ENCODE peak calls at places on chromosome 18, in five cellular contexts. R is PC-3; G is fibroblast of lung; H is small intestine; A is effector memory CD4-positive, alpha-beta T cell. X is an unnamed sample.

GRCh38 chr18:63259581-63259830 is 60.1 kb downstream of the BCL2 start:
- DNase-seq in R (no peak), G (no peak), H (peak), A (no peak), X (no peak)

GRCh38 chr18:7568426-7568825 is 1.3 kb downstream of the PTPRM start:
- DNase-seq in R (peak), G (peak), H (no peak), A (no peak), X (peak)

GRCh38 chr18:76493213-76494107 is 1.6 kb downstream of the ZNF516 start:
- DNase-seq in R (no peak), G (no peak), H (peak), A (no peak), X (peak)

GRCh38 chr18:46070683-46071614 is 1.1 kb downstream of the PSTPIP2 start:
- DNase-seq in R (no peak), G (no peak), H (no peak), A (no peak), X (no peak)

GRCh38 chr18:46264255-46264654 is 160.1 kb downstream of the HAUS1 start:
- DNase-seq in R (no peak), G (no peak), H (no peak), A (no peak), X (no peak)

GRCh38 chr18:24659837-24660720 is 199.6 kb downstream of the HRH4 start:
- DNase-seq in R (no peak), G (peak), H (peak), A (peak), X (no peak)

GRCh38 chr18:22902093-22902492 is 31.0 kb upstream of the RBBP8 start:
- DNase-seq in R (no peak), G (no peak), H (no peak), A (no peak), X (no peak)

GRCh38 chr18:323253-323622 is 55.4 kb upstream of the THOC1 start:
- DNase-seq in R (peak), G (peak), H (peak), A (no peak), X (no peak)

GRCh38 chr18:13622751-13623150 is 103.6 kb downstream of the FAM210A start:
- DNase-seq in R (no peak), G (no peak), H (no peak), A (no peak), X (no peak)

GRCh38 chr18:75530548-75531211 is 103.2 kb upstream of the SMIM21 start:
- DNase-seq in R (peak), G (peak), H (no peak), A (no peak), X (no peak)

GRCh38 chr18:24964213-24964612 is 387.8 kb downstream of the ZNF521 start:
- DNase-seq in R (peak), G (peak), H (peak), A (no peak), X (no peak)

GRCh38 chr18:22523481-22523880 is 105.8 kb upstream of the CTAGE1 start:
- DNase-seq in R (no peak), G (no peak), H (no peak), A (no peak), X (no peak)

GRCh38 chr18:23003289-23003688 is 70.2 kb downstream of the RBBP8 start:
- DNase-seq in R (no peak), G (no peak), H (no peak), A (no peak), X (no peak)

GRCh38 chr18:79770501-79770815 is 27.3 kb upstream of the KCNG2 start:
- DNase-seq in R (no peak), G (no peak), H (no peak), A (no peak), X (no peak)

GRCh38 chr18:46213295-46213694 is 109.1 kb downstream of the HAUS1 start:
- DNase-seq in R (peak), G (peak), H (peak), A (no peak), X (no peak)

GRCh38 chr18:34801769-34802168 is 91.7 kb downstream of the DTNA start:
- DNase-seq in R (peak), G (peak), H (no peak), A (no peak), X (no peak)

DNA sequence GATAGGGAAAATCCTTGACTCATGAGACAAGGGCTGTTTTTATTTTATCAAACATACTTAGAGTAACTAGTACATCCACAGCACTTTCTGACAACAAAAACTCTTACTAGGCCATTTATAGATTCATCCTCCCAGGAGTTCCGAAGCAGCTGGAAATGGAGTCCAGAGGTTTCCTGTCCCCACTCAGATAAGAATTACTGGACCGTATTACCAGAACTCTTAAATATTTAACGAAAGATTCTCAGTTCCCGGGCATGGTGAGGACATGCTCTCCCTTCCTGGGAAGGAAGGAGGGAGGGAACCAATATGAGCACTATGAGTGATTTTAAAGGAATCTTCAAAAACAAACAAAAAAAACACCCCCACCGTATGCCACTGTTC is 41.2 kb downstream of the AKAIN1 start:
- DNase-seq in R (no peak), G (no peak), H (no peak), A (no peak), X (no peak)
- H3K27ac ChIP-seq in R (no peak), G (no peak), H (no peak), A (no peak), X (no peak)

DNA sequence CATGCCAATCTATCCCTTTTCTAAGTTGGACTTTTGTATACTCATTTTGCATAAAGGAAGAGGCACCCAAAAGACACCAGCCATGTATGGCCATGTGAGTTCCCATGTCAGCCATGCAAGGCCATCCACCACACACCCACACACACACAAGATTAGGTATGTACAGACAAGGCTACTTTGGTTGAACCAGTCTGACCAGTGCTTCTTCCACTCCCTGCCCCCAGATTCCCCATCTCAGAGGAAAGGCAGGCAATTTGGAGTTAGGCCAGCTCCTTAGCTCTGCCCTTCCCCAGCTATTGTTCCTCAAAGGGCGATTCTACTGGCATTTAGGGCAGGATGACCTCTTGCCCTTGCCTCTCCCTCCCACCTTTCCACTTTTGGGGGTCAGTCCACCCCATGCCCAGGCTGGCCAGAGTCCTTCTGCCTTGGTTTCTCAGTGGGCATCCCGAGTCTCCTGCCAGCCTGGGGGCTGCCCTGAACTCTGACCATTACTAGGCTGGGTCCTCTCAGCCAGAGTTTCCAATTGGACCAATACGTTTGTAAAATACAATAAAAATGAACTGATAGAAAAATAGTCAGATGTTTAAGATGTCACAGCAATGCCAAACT is 101.1 kb downstream of the ZBTB7C start:
- DNase-seq in R (peak), G (no peak), H (no peak), A (no peak), X (no peak)
- H3K27ac ChIP-seq in R (no peak), G (no peak), H (no peak), A (no peak), X (no peak)

DNA sequence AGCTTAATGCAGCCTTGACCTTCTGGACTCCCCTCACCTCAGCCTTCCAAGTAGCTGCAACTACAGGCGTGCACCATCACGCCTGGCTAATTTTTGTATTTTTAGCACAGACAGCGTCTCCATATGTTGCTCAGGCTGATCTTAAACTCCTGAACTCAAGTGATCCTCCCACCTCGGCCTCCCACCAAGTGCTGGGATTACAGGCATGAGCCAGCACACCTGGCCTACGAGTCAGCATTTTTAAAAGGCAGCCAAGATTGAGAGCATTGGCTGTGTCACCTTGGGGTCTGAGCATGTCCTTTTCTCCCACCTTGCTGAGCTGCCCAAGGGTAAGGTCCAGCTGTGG is 142.8 kb upstream of the LMAN1 start:
- DNase-seq in R (no peak), G (no peak), H (no peak), A (no peak), X (no peak)
- H3K27ac ChIP-seq in R (peak), G (peak), H (peak), A (no peak), X (no peak)

GRCh38 chr18:49017813-49018552 is 67.2 kb upstream of the SMAD7 start:
- DNase-seq in R (no peak), G (no peak), H (no peak), A (no peak), X (no peak)
- H3K27ac ChIP-seq in R (no peak), G (no peak), H (no peak), A (no peak), X (no peak)

GRCh38 chr18:52392160-52392559 is 52.2 kb downstream of the DCC start:
- DNase-seq in R (no peak), G (peak), H (no peak), A (no peak), X (no peak)

GRCh38 chr18:52394602-52395001 is 54.6 kb downstream of the DCC start:
- DNase-seq in R (no peak), G (no peak), H (no peak), A (no peak), X (no peak)

GRCh38 chr18:52395146-52395852 is 55.3 kb downstream of the DCC start:
- DNase-seq in R (no peak), G (no peak), H (no peak), A (no peak), X (no peak)
- H3K27ac ChIP-seq in R (no peak), G (no peak), H (no peak), A (no peak), X (peak)

GRCh38 chr18:10402876-10403559 is 51.4 kb upstream of the APCDD1 start:
- DNase-seq in R (no peak), G (no peak), H (no peak), A (no peak), X (no peak)

GRCh38 chr18:10405014-10405493 is 49.4 kb upstream of the APCDD1 start:
- DNase-seq in R (no peak), G (peak), H (no peak), A (no peak), X (no peak)

GRCh38 chr18:10406172-10406663 is 48.2 kb upstream of the APCDD1 start:
- DNase-seq in R (no peak), G (no peak), H (no peak), A (no peak), X (no peak)

GRCh38 chr18:10403675-10404074 is 50.8 kb upstream of the APCDD1 start:
- DNase-seq in R (no peak), G (no peak), H (no peak), A (no peak), X (no peak)

GRCh38 chr18:10404148-10404547 is 50.3 kb upstream of the APCDD1 start:
- DNase-seq in R (no peak), G (no peak), H (no peak), A (no peak), X (peak)
- H3K27ac ChIP-seq in R (no peak), G (no peak), H (no peak), A (no peak), X (peak)

X was measured in caudate nucleus.